ENCODE peak calls at places on chromosomes 7 and 10, in four cellular contexts. C, I, D and P are unnamed samples.

GRCh38 chr7:44196450-44196872 is 4.3 kb upstream of the YKT6 start:
- DNase-seq in I (no peak), C (peak), D (peak), P (peak)

GRCh38 chr10:103618575-103619423 is 125.3 kb downstream of the NEURL1 start:
- DNase-seq in C (no peak), I (no peak), D (peak), P (peak)

GRCh38 chr10:58642283-58642682 is 129.6 kb downstream of the BICC1 start:
- DNase-seq in D (no peak), C (no peak), I (no peak), P (no peak)

GRCh38 chr10:75099952-75100763 is 11.3 kb upstream of the SAMD8 start:
- DNase-seq in C (peak), D (peak), I (no peak), P (peak)

GRCh38 chr10:124308811-124309210 is 109.9 kb downstream of the OAT start:
- DNase-seq in C (no peak), D (no peak), I (no peak), P (no peak)

GRCh38 chr10:79244841-79245504 is 102.3 kb upstream of the PPIF start:
- DNase-seq in D (no peak), I (peak), C (no peak), P (no peak)

GRCh38 chr7:130881091-130881798 is 147.2 kb upstream of the KLF14 start:
- DNase-seq in I (no peak), D (no peak), C (no peak), P (no peak)

GRCh38 chr10:112956631-112957350 is 6.7 kb downstream of the TCF7L2 start:
- DNase-seq in C (no peak), D (no peak), I (no peak), P (no peak)

GRCh38 chr7:47180268-47180826 is 401.6 kb downstream of the TNS3 start:
- DNase-seq in D (peak), C (peak), I (no peak), P (peak)

GRCh38 chr7:117248810-117249209 is 74.0 kb downstream of the WNT2 start:
- DNase-seq in D (no peak), C (no peak), I (no peak), P (no peak)

GRCh38 chr10:50033481-50033880 is 34.3 kb upstream of the WASHC2A start:
- DNase-seq in I (no peak), C (no peak), D (no peak), P (no peak)

GRCh38 chr10:21494221-21495001 is 31.1 kb downstream of the SKIDA1 start:
- DNase-seq in D (no peak), C (no peak), I (no peak), P (peak)

GRCh38 chr7:84336741-84337140 is 142.2 kb upstream of the SEMA3A start:
- DNase-seq in C (no peak), D (no peak), I (no peak), P (no peak)

GRCh38 chr7:41912851-41913580 is 210.1 kb upstream of the INHBA start:
- DNase-seq in D (no peak), I (no peak), C (no peak), P (no peak)

GRCh38 chr10:88886557-88886956 is 6.5 kb downstream of the STAMBPL1 start:
- DNase-seq in D (no peak), C (no peak), I (no peak), P (no peak)

GRCh38 chr7:16586081-16586874 is 59.3 kb downstream of the ANKMY2 start:
- DNase-seq in D (no peak), I (no peak), C (no peak), P (peak)

DNA sequence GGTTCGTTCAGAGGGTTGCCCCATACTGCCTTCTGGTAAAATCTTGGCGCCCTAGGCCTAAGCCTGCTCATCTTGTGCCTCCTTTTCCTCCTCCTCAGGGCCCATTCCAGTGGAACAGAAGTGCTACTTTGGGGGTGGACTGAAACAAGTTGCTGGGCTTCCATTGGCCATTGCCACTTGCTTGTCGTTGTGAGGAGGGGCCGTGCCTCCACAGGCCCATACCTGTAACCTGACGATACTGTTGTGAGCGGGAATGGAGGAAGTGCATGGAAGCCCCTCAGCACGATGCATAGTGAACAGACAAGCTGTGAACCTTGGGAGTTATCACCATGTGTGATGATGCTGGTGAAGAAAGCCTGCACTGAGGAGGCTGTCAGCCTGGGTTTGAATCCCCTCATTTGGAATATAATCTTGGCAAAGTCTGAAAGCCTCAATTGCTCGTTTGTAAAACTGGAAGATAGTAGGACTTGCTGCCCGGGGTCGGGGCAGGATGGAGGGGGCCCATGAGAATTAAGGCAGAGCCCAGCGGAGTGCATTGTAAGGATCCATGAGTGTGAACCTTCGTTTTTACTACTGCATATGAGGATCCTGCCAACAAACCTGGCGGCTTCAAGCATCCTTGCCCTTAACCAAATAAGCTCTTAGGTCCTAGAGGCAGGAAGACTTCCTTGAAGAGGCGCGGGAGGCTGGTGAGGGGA is 671 bp upstream of the PAPSS2 start:
- DNase-seq in I (no peak), C (no peak), D (no peak), P (no peak)
- TF ChIP-seq JUND in I (no peak), C (no peak), D (no peak), P (no peak)

GRCh38 chr10:108902491-108903250 is 1020.6 kb downstream of the XPNPEP1 start:
- DNase-seq in D (no peak), C (no peak), I (no peak), P (no peak)
- TF ChIP-seq FOXM1 in D (no peak), C (no peak), I (no peak), P (no peak)

DNA sequence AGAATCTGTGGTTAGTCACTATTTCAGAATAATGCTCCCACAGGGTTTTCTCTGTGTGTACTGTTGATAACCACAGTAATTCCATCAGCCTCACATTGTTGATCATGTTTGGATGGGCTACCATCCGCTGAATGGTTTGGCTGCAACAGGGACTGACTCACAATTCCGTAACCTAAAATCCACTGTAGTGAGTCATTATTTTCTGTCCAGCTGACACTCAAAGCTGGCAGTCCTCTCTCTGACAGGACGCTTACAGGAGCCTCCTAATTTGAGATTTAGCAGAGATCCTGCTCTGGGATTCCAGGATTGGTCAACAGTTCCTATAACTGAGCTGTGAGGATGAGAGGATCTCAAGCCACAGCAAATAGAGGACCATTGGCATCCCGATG is 32.7 kb downstream of the VWA2 start:
- DNase-seq in D (no peak), C (no peak), I (no peak), P (no peak)
- TF ChIP-seq RFX5 in D (no peak), C (no peak), I (no peak), P (no peak)

DNA sequence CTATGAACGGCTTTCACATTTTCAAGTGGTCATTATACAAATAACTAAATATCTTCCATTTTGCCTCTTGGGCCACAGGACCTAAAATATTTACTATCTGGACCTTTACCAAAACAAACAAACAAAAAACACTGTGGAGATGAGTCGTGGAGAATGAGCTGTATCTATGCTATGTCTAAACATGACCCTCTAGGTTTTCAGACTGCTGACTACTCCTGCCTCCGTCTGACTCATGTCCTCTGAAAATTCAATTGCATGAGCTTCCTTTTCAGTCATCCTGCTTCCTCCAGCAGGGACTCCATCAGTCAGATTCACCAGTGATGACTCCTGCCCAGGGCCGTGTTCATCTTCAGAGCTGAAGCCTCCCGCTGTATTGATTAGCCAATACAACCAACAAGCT is 96.8 kb downstream of the COL28A1 start:
- DNase-seq in I (no peak), D (no peak), C (peak), P (no peak)
- TF ChIP-seq JUND in I (no peak), D (no peak), C (no peak), P (peak)

GRCh38 chr7:153566324-153566723 is 485.9 kb upstream of the DPP6 start:
- DNase-seq in D (no peak), I (no peak), C (no peak), P (no peak)
- TF ChIP-seq FOXM1 in D (no peak), I (no peak), C (no peak), P (no peak)

DNA sequence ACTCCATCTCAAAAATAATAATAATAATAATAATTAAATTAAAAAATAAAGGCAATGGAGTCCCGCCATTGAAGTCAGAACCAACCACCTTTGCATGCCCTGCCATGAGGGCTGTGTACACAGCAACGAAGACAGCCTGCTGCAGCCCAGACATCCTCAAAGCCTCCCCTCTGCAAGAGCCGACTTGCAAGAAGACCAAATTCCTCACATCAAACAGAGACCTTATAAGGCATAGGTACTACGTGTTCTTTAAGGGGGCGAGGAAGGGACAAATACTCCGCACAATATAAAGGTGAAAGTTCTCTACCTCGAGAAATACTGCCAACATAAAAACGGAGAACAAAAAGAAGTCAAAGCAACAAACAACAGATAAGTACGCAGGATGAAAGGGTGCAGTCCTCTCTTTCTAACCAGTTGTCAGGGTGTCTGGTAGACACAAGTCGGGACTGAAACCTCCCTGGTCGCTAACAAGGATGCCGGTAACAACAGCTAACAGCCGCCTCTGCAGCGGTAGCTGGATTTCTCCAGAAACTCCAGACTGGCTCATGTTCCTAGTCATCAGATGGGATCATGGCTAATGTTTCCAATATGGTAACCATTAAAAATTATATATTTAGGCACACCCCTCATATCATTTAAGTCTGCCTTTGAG is 23.6 kb downstream of the FGFR2 start:
- DNase-seq in I (no peak), D (no peak), C (no peak), P (no peak)
- TF ChIP-seq RFX5 in I (no peak), D (no peak), C (no peak), P (no peak)

GRCh38 chr10:29081971-29082699 is 206.7 kb upstream of the LYZL1 start:
- DNase-seq in D (no peak), I (no peak), C (no peak), P (peak)
- TF ChIP-seq JUND in D (no peak), I (no peak), C (no peak), P (no peak)